ENCODE peak calls at places on chromosomes 13 and 19, in seven cellular contexts. E, S, X, C, B, R and M are unnamed samples.

GRCh38 chr19:32662186-32662585 is 12.8 kb downstream of the ANKRD27 start:
- DNase-seq in E (no peak), S (no peak), X (no peak), C (no peak), B (no peak), R (no peak), M (no peak)

GRCh38 chr19:58346961-58347929 is 6.0 kb downstream of the A1BG start:
- DNase-seq in E (peak; percentile 54), S (no peak), X (no peak), C (peak; percentile 22), B (peak; percentile 37), R (peak; percentile 78), M (peak; percentile 66)

GRCh38 chr13:93740334-93740733 is 513.7 kb downstream of the GPC6 start:
- DNase-seq in E (no peak), S (no peak), X (no peak), C (no peak), B (no peak), R (no peak), M (no peak)

GRCh38 chr13:46751811-46752635 is 44.9 kb downstream of the ESD start:
- DNase-seq in E (no peak), S (no peak), X (peak; percentile 11), C (no peak), B (peak; percentile 34), R (no peak), M (peak; percentile 2)

GRCh38 chr19:42216653-42217521 is 590 bp downstream of the DEDD2 start:
- DNase-seq in E (peak; percentile 51), S (peak; percentile 83), X (peak; percentile 83), C (peak; percentile 69), B (peak; percentile 45), R (no peak), M (peak; percentile 54)

GRCh38 chr19:53898166-53898565 is 10.9 kb upstream of the CACNG7 start:
- DNase-seq in E (no peak), S (no peak), X (no peak), C (no peak), B (no peak), R (no peak), M (no peak)

GRCh38 chr13:97339989-97340361 is 94.0 kb upstream of the RAP2A start:
- DNase-seq in E (no peak), S (no peak), X (no peak), C (no peak), B (no peak), R (no peak), M (no peak)

GRCh38 chr13:63636231-63636993 is 2220.8 kb upstream of the PCDH20 start:
- DNase-seq in E (no peak), S (no peak), X (no peak), C (no peak), B (peak; percentile 3), R (peak; percentile 14), M (no peak)

GRCh38 chr13:76425930-76426329 is 460.3 kb downstream of the KCTD12 start:
- DNase-seq in E (no peak), S (no peak), X (no peak), C (no peak), B (peak; percentile 3), R (no peak), M (no peak)

GRCh38 chr19:51259348-51260245 is 8.7 kb downstream of the SIGLECL1 start:
- DNase-seq in E (no peak), S (no peak), X (peak; percentile 54), C (no peak), B (peak; percentile 30), R (peak; percentile 50), M (no peak)

GRCh38 chr13:95745289-95745688 is 68.3 kb downstream of the DNAJC3 start:
- DNase-seq in E (no peak), S (no peak), X (no peak), C (no peak), B (no peak), R (no peak), M (no peak)

GRCh38 chr13:102286326-102286725 is 115.5 kb downstream of the FGF14 start:
- DNase-seq in E (no peak), S (no peak), X (no peak), C (no peak), B (no peak), R (peak; percentile 29), M (no peak)

GRCh38 chr13:49690133-49690989 is 925 bp downstream of the EBPL start:
- DNase-seq in E (peak; percentile 35), S (no peak), X (peak; percentile 49), C (no peak), B (peak; percentile 82), R (peak; percentile 39), M (peak; percentile 21)

DNA sequence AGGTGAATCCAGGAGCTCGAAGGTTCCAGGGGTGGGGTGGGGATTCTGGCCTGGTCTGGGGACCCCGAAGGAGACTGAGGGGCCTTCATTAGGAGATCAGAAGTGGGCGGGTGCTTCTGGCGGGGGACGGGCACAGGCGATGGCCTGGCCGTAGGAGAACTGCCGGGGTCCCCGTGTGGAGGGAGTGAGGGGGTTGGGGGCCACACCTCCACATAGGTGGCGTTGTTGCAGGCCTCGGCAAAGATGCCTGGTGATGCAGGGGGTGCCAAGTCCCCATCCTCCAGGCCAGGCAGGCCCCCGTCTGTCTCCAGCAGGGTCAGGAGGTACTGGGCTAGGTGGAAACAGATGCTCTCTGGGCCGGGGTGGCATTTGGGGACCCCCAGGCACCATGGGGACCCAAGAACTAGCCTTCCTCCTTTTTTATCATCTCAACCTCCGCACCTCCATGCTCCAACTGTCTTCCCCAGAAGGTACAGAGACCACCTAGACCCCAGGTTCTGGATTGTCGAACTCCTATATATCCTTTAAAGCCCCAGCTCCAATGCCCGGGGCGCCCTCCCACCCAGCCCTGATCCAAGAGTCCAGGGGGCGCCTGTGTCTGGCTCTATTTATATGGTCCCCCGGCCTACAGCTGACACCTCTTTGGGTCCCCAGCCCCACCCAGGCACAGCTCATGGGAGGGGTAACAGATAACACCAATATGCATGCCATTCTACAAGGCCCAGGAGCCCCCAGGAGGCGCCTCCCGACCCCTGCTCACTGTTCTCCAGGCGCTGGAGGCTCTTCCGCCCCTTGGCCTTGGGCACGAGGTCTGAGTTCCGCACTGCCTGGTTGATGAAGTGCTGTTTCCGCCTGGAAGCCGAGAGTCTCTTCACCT is 8.2 kb downstream of the RNU6-9 start:
- DNase-seq in E (no peak), S (no peak), X (no peak), C (no peak), B (no peak), R (no peak), M (no peak)
- TF ChIP-seq POLR2A in E (no peak), S (no peak), X (no peak), C (no peak), B (no peak), R (no peak), M (no peak)

GRCh38 chr19:12603714-12604113 is 6.9 kb downstream of the ZNF490 start:
- DNase-seq in E (no peak), S (no peak), X (no peak), C (no peak), B (no peak), R (no peak), M (peak; percentile 41)

GRCh38 chr19:12611361-12611699 is 610 bp downstream of the ZNF791 start:
- DNase-seq in E (peak; percentile 74), S (peak; percentile 90), X (no peak), C (peak; percentile 68), B (peak; percentile 79), R (peak; percentile 75), M (no peak)

GRCh38 chr19:12610540-12611360 is at the start of the genes ZNF490 and ZNF791:
- DNase-seq in E (peak; percentile 99), S (peak; percentile 100), X (peak; percentile 98), C (peak; percentile 98), B (peak; percentile 99), R (peak; percentile 96), M (peak; percentile 86)

DNA sequence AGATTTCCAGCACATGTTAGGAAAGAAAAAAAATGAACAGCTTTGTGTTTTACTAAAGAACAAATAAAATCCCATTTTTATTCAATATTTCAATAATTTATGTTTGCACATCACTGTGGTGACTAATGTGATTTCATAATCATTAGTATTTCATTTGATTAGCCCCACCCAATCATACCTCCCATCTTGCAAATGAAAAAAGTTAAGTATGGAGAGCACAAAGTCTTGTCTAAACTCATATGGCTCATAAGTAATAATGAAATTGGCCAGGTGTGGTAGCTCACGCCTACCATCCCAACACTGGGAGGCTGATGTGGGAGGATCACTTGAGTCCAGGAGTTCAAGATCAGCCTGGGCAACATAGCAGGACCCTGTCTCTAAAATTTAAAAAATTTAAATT is 3.8 kb downstream of the ZNF490 start:
- DNase-seq in E (no peak), S (no peak), X (no peak), C (no peak), B (no peak), R (no peak), M (no peak)
- TF ChIP-seq POLR2A in E (no peak), S (no peak), X (no peak), C (no peak), B (no peak), R (no peak), M (no peak)

GRCh38 chr19:56111601-56112312 is 9.3 kb downstream of the ZNF787 start:
- DNase-seq in E (peak; percentile 72), S (peak; percentile 80), X (peak; percentile 19), C (no peak), B (peak; percentile 69), R (no peak), M (no peak)

GRCh38 chr19:56112313-56112709 is 8.8 kb downstream of the ZNF787 start:
- DNase-seq in E (no peak), S (no peak), X (no peak), C (no peak), B (no peak), R (no peak), M (no peak)

GRCh38 chr19:56108447-56109195 is 12.5 kb downstream of the ZNF787 start:
- DNase-seq in E (peak; percentile 57), S (no peak), X (no peak), C (peak; percentile 74), B (peak; percentile 75), R (no peak), M (no peak)

GRCh38 chr19:56109216-56109615 is 11.9 kb downstream of the ZNF787 start:
- DNase-seq in E (no peak), S (no peak), X (peak; percentile 34), C (no peak), B (no peak), R (no peak), M (no peak)

GRCh38 chr19:56110515-56111448 is 10.3 kb downstream of the ZNF787 start:
- DNase-seq in E (peak; percentile 73), S (no peak), X (peak; percentile 59), C (peak; percentile 80), B (peak; percentile 80), R (no peak), M (no peak)
- TF ChIP-seq POLR2A in E (no peak), S (no peak), X (no peak), C (no peak), B (no peak), R (no peak), M (no peak)

DNA sequence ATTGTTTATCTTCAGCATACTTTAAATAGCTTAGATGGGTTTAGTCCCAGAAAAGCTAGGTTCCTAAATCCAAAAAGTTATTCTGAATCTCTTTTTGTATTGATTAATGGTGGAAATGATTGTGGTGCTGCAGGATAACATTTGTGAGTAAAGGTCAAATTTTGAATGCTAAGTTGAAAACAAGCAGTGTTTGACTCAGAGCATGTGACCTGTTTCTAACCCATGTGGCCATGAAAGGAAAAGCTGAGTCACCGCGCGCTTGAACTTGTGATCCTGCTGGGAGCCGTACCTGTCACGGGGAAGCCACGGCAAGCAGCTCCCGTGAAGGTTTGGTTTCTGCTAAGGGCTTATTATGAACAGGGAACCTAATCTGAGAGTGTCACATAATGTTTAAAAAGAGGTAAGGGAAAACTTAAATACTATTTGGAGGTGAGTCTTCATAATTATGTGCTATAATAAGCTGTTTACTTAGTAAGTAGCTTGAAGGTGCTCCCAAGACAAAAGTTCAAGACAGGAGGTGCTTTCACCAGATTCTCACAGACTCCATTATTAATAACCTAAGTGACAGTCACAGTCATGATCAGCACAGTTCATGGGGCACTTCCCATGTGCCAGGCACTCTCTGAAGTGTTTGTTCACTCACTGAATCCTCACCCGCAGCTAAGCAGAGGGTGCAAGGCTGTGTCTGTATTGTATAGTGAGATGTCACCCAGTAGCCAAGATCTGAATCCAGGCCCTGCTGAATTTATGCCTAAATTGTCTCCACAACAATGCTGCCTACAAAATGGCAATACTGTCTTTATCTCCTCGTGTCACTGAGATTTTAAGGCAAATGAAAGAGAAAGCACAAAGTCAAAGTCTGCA is 286.5 kb downstream of the MYO16 start:
- DNase-seq in E (peak; percentile 95), S (peak; percentile 91), X (peak; percentile 88), C (peak; percentile 86), B (peak; percentile 95), R (peak; percentile 92), M (peak; percentile 30)
- TF ChIP-seq POLR2A in E (no peak), S (no peak), X (no peak), C (no peak), B (peak; percentile 61), R (no peak), M (no peak)